ENCODE peak calls at places on chromosomes 1 and 21, in seven cellular contexts. One of them, this sample, is unnamed.
A peak's percentile ranks its signal among the peaks of the same experiment; 100 is the strongest.

GRCh38 chr1:215517441-215517891 is 49.6 kb upstream of the KCTD3 start:
- DNase-seq in left ventricle myocardium inferior: no peak
- DNase-seq in transverse colon: no peak
- DNase-seq in naive thymus-derived CD4-positive, alpha-beta T cell: no peak
- DNase-seq in stomach: no peak
- DNase-seq in DND-41: no peak
- DNase-seq in AG04450: peak; percentile 65
- DNase-seq in this sample: no peak

GRCh38 chr1:94285026-94285654 is 47.8 kb upstream of the ARHGAP29 start:
- DNase-seq in left ventricle myocardium inferior: no peak
- DNase-seq in AG04450: no peak
- DNase-seq in DND-41: no peak
- DNase-seq in naive thymus-derived CD4-positive, alpha-beta T cell: no peak
- DNase-seq in transverse colon: no peak
- DNase-seq in stomach: no peak
- DNase-seq in this sample: no peak

GRCh38 chr21:46083271-46084040 is 14.5 kb upstream of the COL6A2 start:
- DNase-seq in AG04450: no peak
- DNase-seq in stomach: no peak
- DNase-seq in naive thymus-derived CD4-positive, alpha-beta T cell: no peak
- DNase-seq in transverse colon: no peak
- DNase-seq in left ventricle myocardium inferior: no peak
- DNase-seq in DND-41: no peak
- DNase-seq in this sample: no peak

GRCh38 chr1:192439373-192440025 is 122.7 kb downstream of the RGS21 start:
- DNase-seq in stomach: no peak
- DNase-seq in transverse colon: no peak
- DNase-seq in DND-41: no peak
- DNase-seq in AG04450: peak; percentile 63
- DNase-seq in left ventricle myocardium inferior: no peak
- DNase-seq in naive thymus-derived CD4-positive, alpha-beta T cell: no peak
- DNase-seq in this sample: no peak

GRCh38 chr1:244294825-244295224 is 156.9 kb downstream of the ADSS2 start:
- DNase-seq in naive thymus-derived CD4-positive, alpha-beta T cell: no peak
- DNase-seq in DND-41: no peak
- DNase-seq in transverse colon: no peak
- DNase-seq in AG04450: no peak
- DNase-seq in left ventricle myocardium inferior: no peak
- DNase-seq in stomach: no peak
- DNase-seq in this sample: no peak

GRCh38 chr1:231883382-231883781 is 256.8 kb downstream of the DISC1 start:
- DNase-seq in AG04450: no peak
- DNase-seq in transverse colon: no peak
- DNase-seq in DND-41: no peak
- DNase-seq in stomach: no peak
- DNase-seq in naive thymus-derived CD4-positive, alpha-beta T cell: no peak
- DNase-seq in left ventricle myocardium inferior: no peak
- DNase-seq in this sample: no peak

GRCh38 chr1:186283374-186283773 is 91.7 kb downstream of the TPR start:
- DNase-seq in transverse colon: no peak
- DNase-seq in stomach: no peak
- DNase-seq in left ventricle myocardium inferior: no peak
- DNase-seq in DND-41: no peak
- DNase-seq in naive thymus-derived CD4-positive, alpha-beta T cell: no peak
- DNase-seq in AG04450: no peak
- DNase-seq in this sample: no peak

GRCh38 chr21:37281993-37282392 is 14.9 kb upstream of the VPS26C start:
- DNase-seq in stomach: no peak
- DNase-seq in naive thymus-derived CD4-positive, alpha-beta T cell: no peak
- DNase-seq in DND-41: no peak
- DNase-seq in left ventricle myocardium inferior: no peak
- DNase-seq in transverse colon: peak; percentile 17
- DNase-seq in AG04450: no peak
- DNase-seq in this sample: no peak

GRCh38 chr1:78553859-78554258 is 63.1 kb downstream of the PTGFR start:
- DNase-seq in transverse colon: no peak
- DNase-seq in DND-41: peak; percentile 4
- DNase-seq in stomach: no peak
- DNase-seq in left ventricle myocardium inferior: no peak
- DNase-seq in AG04450: no peak
- DNase-seq in naive thymus-derived CD4-positive, alpha-beta T cell: no peak
- DNase-seq in this sample: no peak

GRCh38 chr21:45141507-45141906 is 67.1 kb downstream of the ADARB1 start:
- DNase-seq in AG04450: no peak
- DNase-seq in naive thymus-derived CD4-positive, alpha-beta T cell: no peak
- DNase-seq in stomach: no peak
- DNase-seq in DND-41: no peak
- DNase-seq in left ventricle myocardium inferior: no peak
- DNase-seq in transverse colon: no peak
- DNase-seq in this sample: no peak

GRCh38 chr1:62962794-62963776 is 179.2 kb downstream of the ATG4C start:
- DNase-seq in left ventricle myocardium inferior: no peak
- DNase-seq in DND-41: peak; percentile 37
- DNase-seq in stomach: peak; percentile 46
- DNase-seq in AG04450: no peak
- DNase-seq in naive thymus-derived CD4-positive, alpha-beta T cell: no peak
- DNase-seq in transverse colon: peak; percentile 26
- DNase-seq in this sample: peak; percentile 43

GRCh38 chr1:201048521-201048920 is 25.0 kb upstream of the KIF21B start:
- DNase-seq in stomach: no peak
- DNase-seq in AG04450: no peak
- DNase-seq in left ventricle myocardium inferior: no peak
- DNase-seq in transverse colon: no peak
- DNase-seq in naive thymus-derived CD4-positive, alpha-beta T cell: no peak
- DNase-seq in DND-41: no peak
- DNase-seq in this sample: no peak

GRCh38 chr1:201053155-201053860 is 29.8 kb upstream of the KIF21B start:
- DNase-seq in left ventricle myocardium inferior: no peak
- DNase-seq in DND-41: no peak
- DNase-seq in naive thymus-derived CD4-positive, alpha-beta T cell: no peak
- DNase-seq in stomach: no peak
- DNase-seq in AG04450: no peak
- DNase-seq in transverse colon: no peak
- DNase-seq in this sample: no peak

GRCh38 chr1:201051399-201051798 is 27.9 kb upstream of the KIF21B start:
- DNase-seq in naive thymus-derived CD4-positive, alpha-beta T cell: no peak
- DNase-seq in AG04450: no peak
- DNase-seq in DND-41: no peak
- DNase-seq in transverse colon: no peak
- DNase-seq in left ventricle myocardium inferior: no peak
- DNase-seq in stomach: no peak
- DNase-seq in this sample: no peak

GRCh38 chr1:201049248-201049831 is 25.8 kb upstream of the KIF21B start:
- DNase-seq in AG04450: no peak
- DNase-seq in stomach: no peak
- DNase-seq in left ventricle myocardium inferior: no peak
- DNase-seq in transverse colon: no peak
- DNase-seq in naive thymus-derived CD4-positive, alpha-beta T cell: no peak
- DNase-seq in DND-41: no peak
- DNase-seq in this sample: no peak

GRCh38 chr1:201050515-201051277 is 27.2 kb upstream of the KIF21B start:
- DNase-seq in left ventricle myocardium inferior: no peak
- DNase-seq in stomach: no peak
- DNase-seq in transverse colon: no peak
- DNase-seq in AG04450: no peak
- DNase-seq in DND-41: no peak
- DNase-seq in naive thymus-derived CD4-positive, alpha-beta T cell: no peak
- DNase-seq in this sample: no peak
- H3K27me3 ChIP-seq in left ventricle myocardium inferior: peaks cover 40% of the 10 kb centered on the region
- H3K27me3 ChIP-seq in stomach: no peaks in the 10 kb centered on the region
- H3K27me3 ChIP-seq in transverse colon: no peaks in the 10 kb centered on the region
- H3K27me3 ChIP-seq in AG04450: peaks cover 59% of the 10 kb centered on the region
- H3K27me3 ChIP-seq in DND-41: peaks cover 7% of the 10 kb centered on the region
- H3K27me3 ChIP-seq in naive thymus-derived CD4-positive, alpha-beta T cell: no peaks in the 10 kb centered on the region
- H3K27me3 ChIP-seq in this sample: no peaks in the 10 kb centered on the region

GRCh38 chr1:38475624-38476005 is 384.0 kb downstream of the RRAGC start:
- DNase-seq in AG04450: no peak
- DNase-seq in left ventricle myocardium inferior: no peak
- DNase-seq in transverse colon: no peak
- DNase-seq in DND-41: no peak
- DNase-seq in naive thymus-derived CD4-positive, alpha-beta T cell: no peak
- DNase-seq in stomach: no peak
- DNase-seq in this sample: no peak

GRCh38 chr1:38476784-38477175 is 382.8 kb downstream of the RRAGC start:
- DNase-seq in AG04450: no peak
- DNase-seq in stomach: no peak
- DNase-seq in DND-41: no peak
- DNase-seq in transverse colon: no peak
- DNase-seq in left ventricle myocardium inferior: no peak
- DNase-seq in naive thymus-derived CD4-positive, alpha-beta T cell: no peak
- DNase-seq in this sample: no peak

GRCh38 chr1:38477811-38478210 is 381.8 kb downstream of the RRAGC start:
- DNase-seq in naive thymus-derived CD4-positive, alpha-beta T cell: no peak
- DNase-seq in transverse colon: no peak
- DNase-seq in stomach: no peak
- DNase-seq in AG04450: no peak
- DNase-seq in DND-41: no peak
- DNase-seq in left ventricle myocardium inferior: no peak
- DNase-seq in this sample: no peak

GRCh38 chr1:38474738-38475623 is 384.6 kb downstream of the RRAGC start:
- DNase-seq in transverse colon: peak; percentile 37
- DNase-seq in stomach: no peak
- DNase-seq in naive thymus-derived CD4-positive, alpha-beta T cell: no peak
- DNase-seq in left ventricle myocardium inferior: no peak
- DNase-seq in AG04450: no peak
- DNase-seq in DND-41: no peak
- DNase-seq in this sample: no peak

GRCh38 chr1:38476111-38476783 is 383.3 kb downstream of the RRAGC start:
- DNase-seq in left ventricle myocardium inferior: no peak
- DNase-seq in AG04450: no peak
- DNase-seq in naive thymus-derived CD4-positive, alpha-beta T cell: no peak
- DNase-seq in transverse colon: no peak
- DNase-seq in DND-41: no peak
- DNase-seq in stomach: no peak
- DNase-seq in this sample: no peak
- H3K4me3 ChIP-seq in left ventricle myocardium inferior: peak overlapping the region; percentile 54
- H3K4me3 ChIP-seq in AG04450: no peak overlapping the region
- H3K4me3 ChIP-seq in naive thymus-derived CD4-positive, alpha-beta T cell: no peak overlapping the region
- H3K4me3 ChIP-seq in transverse colon: no peak overlapping the region
- H3K4me3 ChIP-seq in DND-41: no peak overlapping the region
- H3K4me3 ChIP-seq in stomach: peak overlapping the region; percentile 40
- H3K4me3 ChIP-seq in this sample: no peak overlapping the region

GRCh38 chr1:205670611-205671430 is 9.5 kb downstream of the SLC45A3 start:
- DNase-seq in left ventricle myocardium inferior: no peak
- DNase-seq in stomach: no peak
- DNase-seq in transverse colon: no peak
- DNase-seq in DND-41: no peak
- DNase-seq in naive thymus-derived CD4-positive, alpha-beta T cell: no peak
- DNase-seq in AG04450: no peak
- DNase-seq in this sample: no peak

GRCh38 chr1:205672395-205672889 is 7.9 kb downstream of the SLC45A3 start:
- DNase-seq in DND-41: no peak
- DNase-seq in stomach: no peak
- DNase-seq in transverse colon: no peak
- DNase-seq in naive thymus-derived CD4-positive, alpha-beta T cell: no peak
- DNase-seq in AG04450: no peak
- DNase-seq in left ventricle myocardium inferior: no peak
- DNase-seq in this sample: no peak

GRCh38 chr1:205675247-205675646 is 5.1 kb downstream of the SLC45A3 start:
- DNase-seq in naive thymus-derived CD4-positive, alpha-beta T cell: no peak
- DNase-seq in AG04450: no peak
- DNase-seq in left ventricle myocardium inferior: no peak
- DNase-seq in transverse colon: no peak
- DNase-seq in stomach: no peak
- DNase-seq in DND-41: no peak
- DNase-seq in this sample: no peak

GRCh38 chr1:205670143-205670431 is 10.2 kb downstream of the SLC45A3 start:
- DNase-seq in naive thymus-derived CD4-positive, alpha-beta T cell: no peak
- DNase-seq in left ventricle myocardium inferior: no peak
- DNase-seq in DND-41: no peak
- DNase-seq in stomach: no peak
- DNase-seq in transverse colon: no peak
- DNase-seq in AG04450: no peak
- DNase-seq in this sample: no peak

DNA sequence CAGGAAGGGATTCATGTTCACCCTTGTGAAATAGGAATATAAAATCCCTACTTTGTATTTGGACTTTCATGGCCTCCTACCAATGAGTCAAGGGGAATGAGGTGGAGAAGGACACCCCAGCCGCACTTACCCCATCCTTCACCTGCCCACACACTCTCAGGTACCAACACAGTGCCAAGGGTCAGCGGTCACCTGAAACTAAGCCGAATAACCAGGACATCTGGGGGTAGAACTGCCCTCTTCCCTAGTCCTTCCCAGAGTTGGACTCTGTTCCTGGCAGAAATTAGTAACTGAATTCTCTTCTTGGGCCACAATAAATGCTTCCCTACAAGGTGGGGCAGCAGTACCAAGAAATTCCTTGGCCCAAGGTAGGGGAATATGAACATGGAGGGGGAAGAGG is 7.4 kb downstream of the SLC45A3 start:
- DNase-seq in left ventricle myocardium inferior: no peak
- DNase-seq in DND-41: no peak
- DNase-seq in naive thymus-derived CD4-positive, alpha-beta T cell: no peak
- DNase-seq in transverse colon: no peak
- DNase-seq in AG04450: no peak
- DNase-seq in stomach: no peak
- DNase-seq in this sample: no peak
- H3K27me3 ChIP-seq in left ventricle myocardium inferior: no peaks in the 10 kb centered on the region
- H3K27me3 ChIP-seq in DND-41: peaks cover 25% of the 10 kb centered on the region
- H3K27me3 ChIP-seq in naive thymus-derived CD4-positive, alpha-beta T cell: no peaks in the 10 kb centered on the region
- H3K27me3 ChIP-seq in transverse colon: peaks cover 5% of the 10 kb centered on the region
- H3K27me3 ChIP-seq in AG04450: no peaks in the 10 kb centered on the region
- H3K27me3 ChIP-seq in stomach: peaks cover 25% of the 10 kb centered on the region
- H3K27me3 ChIP-seq in this sample: no peaks in the 10 kb centered on the region

DNA sequence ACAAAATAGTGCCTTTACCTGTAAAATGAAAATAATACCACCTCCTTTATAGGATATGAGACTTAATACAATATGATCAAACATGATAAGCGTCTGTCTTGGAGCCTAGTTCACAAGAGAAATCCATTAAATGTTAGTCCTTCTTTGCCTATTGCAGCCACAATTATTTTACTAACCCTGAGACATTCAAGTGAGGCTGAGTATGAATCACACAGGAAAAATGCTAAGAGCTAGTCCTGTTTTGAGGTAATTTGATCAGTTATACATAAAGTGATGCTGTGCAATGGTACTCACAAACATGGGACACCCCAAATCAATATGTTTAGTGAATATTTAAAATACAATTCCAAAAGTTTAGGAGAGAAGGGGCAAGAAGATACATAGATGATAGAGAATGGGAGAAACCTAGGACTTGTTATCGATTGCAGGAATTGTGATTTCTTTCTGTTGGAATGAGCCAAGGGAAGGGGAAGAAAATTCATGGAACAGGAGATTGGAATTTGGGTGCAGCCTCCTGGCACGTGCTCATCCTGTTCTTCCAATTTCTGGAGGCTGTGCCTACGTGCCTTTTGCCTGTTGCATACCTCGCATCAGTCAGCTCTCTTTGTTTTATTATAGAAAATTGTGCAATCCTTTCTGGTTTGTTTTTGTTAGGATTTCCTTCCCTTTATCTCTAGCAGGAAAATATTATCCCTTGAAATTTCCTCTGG is 39.9 kb upstream of the BACH1 start:
- DNase-seq in transverse colon: no peak
- DNase-seq in left ventricle myocardium inferior: no peak
- DNase-seq in naive thymus-derived CD4-positive, alpha-beta T cell: no peak
- DNase-seq in stomach: no peak
- DNase-seq in AG04450: peak; percentile 47
- DNase-seq in DND-41: no peak
- DNase-seq in this sample: no peak
- H3K4me3 ChIP-seq in transverse colon: no peak overlapping the region
- H3K4me3 ChIP-seq in left ventricle myocardium inferior: no peak overlapping the region
- H3K4me3 ChIP-seq in naive thymus-derived CD4-positive, alpha-beta T cell: no peak overlapping the region
- H3K4me3 ChIP-seq in stomach: no peak overlapping the region
- H3K4me3 ChIP-seq in AG04450: no peak overlapping the region
- H3K4me3 ChIP-seq in DND-41: no peak overlapping the region
- H3K4me3 ChIP-seq in this sample: no peak overlapping the region

This sample was measured in colonic mucosa.